ENCODE peak calls at places on chromosomes 4 and X, in seven cellular contexts. E, A, G, W, P, I and F are unnamed samples.

GRCh38 chrX:146224442-146224841 is 406.8 kb downstream of the SLITRK2 start:
- DNase-seq in E (no peak), A (no peak), G (no peak), W (no peak), P (peak; percentile 34), I (no peak), F (no peak)

GRCh38 chr4:158811216-158811540 is 42.4 kb downstream of the FNIP2 start:
- DNase-seq in E (no peak), A (no peak), G (no peak), W (no peak), P (no peak), I (no peak), F (no peak)

GRCh38 chr4:41318839-41319530 is 62.3 kb downstream of the UCHL1 start:
- DNase-seq in E (no peak), A (no peak), G (no peak), W (no peak), P (no peak), I (no peak), F (peak; percentile 23)

GRCh38 chr4:176436500-176436973 is 116.8 kb downstream of the SPCS3 start:
- DNase-seq in E (no peak), A (no peak), G (no peak), W (no peak), P (no peak), I (no peak), F (no peak)

GRCh38 chr4:153513596-153513995 is 47.4 kb downstream of the TMEM131L start:
- DNase-seq in E (no peak), A (no peak), G (no peak), W (no peak), P (no peak), I (no peak), F (no peak)

GRCh38 chr4:21765810-21766407 is 182.7 kb downstream of the KCNIP4 start:
- DNase-seq in E (peak; percentile 34), A (no peak), G (peak; percentile 19), W (no peak), P (peak; percentile 89), I (no peak), F (no peak)

GRCh38 chr4:786074-786741 is 39.7 kb downstream of the CPLX1 start:
- DNase-seq in E (no peak), A (no peak), G (no peak), W (no peak), P (peak; percentile 60), I (peak; percentile 70), F (no peak)

GRCh38 chr4:7902101-7902553 is 37.5 kb downstream of the AFAP1 start:
- DNase-seq in E (no peak), A (no peak), G (no peak), W (no peak), P (no peak), I (no peak), F (no peak)

GRCh38 chr4:152643153-152644035 is 36.4 kb downstream of the TMEM154 start:
- DNase-seq in E (no peak), A (peak; percentile 78), G (peak; percentile 51), W (no peak), P (no peak), I (no peak), F (no peak)

GRCh38 chr4:2417196-2417764 is 1.2 kb downstream of the ZFYVE28 start:
- DNase-seq in E (no peak), A (no peak), G (no peak), W (no peak), P (peak; percentile 62), I (no peak), F (no peak)

GRCh38 chr4:162770761-162771490 is 395.8 kb downstream of the NAF1 start:
- DNase-seq in E (no peak), A (no peak), G (no peak), W (no peak), P (no peak), I (no peak), F (no peak)

GRCh38 chrX:126170715-126171114 is 4.6 kb upstream of the DCAF12L2 start:
- DNase-seq in E (no peak), A (no peak), G (no peak), W (no peak), P (no peak), I (no peak), F (no peak)

GRCh38 chr4:102868153-102868781 is 525 bp upstream of the CISD2 start:
- DNase-seq in E (no peak), A (peak; percentile 22), G (peak; percentile 13), W (no peak), P (no peak), I (peak; percentile 66), F (peak; percentile 21)

GRCh38 chr4:77028241-77028640 is 47.5 kb downstream of the CCNI start:
- DNase-seq in E (no peak), A (no peak), G (no peak), W (no peak), P (no peak), I (no peak), F (no peak)

GRCh38 chr4:11214281-11214680 is 214.4 kb downstream of the HS3ST1 start:
- DNase-seq in E (no peak), A (no peak), G (peak; percentile 22), W (no peak), P (no peak), I (no peak), F (no peak)

GRCh38 chrX:113675278-113675677 is 834.6 kb upstream of the AMOT start:
- DNase-seq in E (no peak), A (no peak), G (no peak), W (no peak), P (no peak), I (no peak), F (no peak)

GRCh38 chr4:3013839-3014350 is 50.5 kb downstream of the GRK4 start:
- DNase-seq in E (peak; percentile 73), A (no peak), G (no peak), W (no peak), P (no peak), I (no peak), F (no peak)

GRCh38 chr4:35802644-35803043 is 441.7 kb downstream of the ARAP2 start:
- DNase-seq in E (no peak), A (no peak), G (no peak), W (no peak), P (no peak), I (no peak), F (no peak)

GRCh38 chr4:181870326-181870725 is 372.9 kb upstream of the TENM3 start:
- DNase-seq in E (no peak), A (no peak), G (no peak), W (no peak), P (no peak), I (no peak), F (no peak)

GRCh38 chrX:427812-428725 is 41.4 kb upstream of the PPP2R3B start:
- DNase-seq in E (no peak), A (no peak), G (no peak), W (no peak), P (peak; percentile 86), I (peak; percentile 58), F (no peak)

GRCh38 chr4:83075696-83076095 is 38.8 kb downstream of the PLAC8 start:
- DNase-seq in E (no peak), A (no peak), G (no peak), W (no peak), P (no peak), I (no peak), F (no peak)
- H3K4me3 ChIP-seq in E (no peak overlapping the region), A (no peak overlapping the region), G (no peak overlapping the region), W (no peak overlapping the region), P (no peak overlapping the region), I (no peak overlapping the region), F (no peak overlapping the region)

GRCh38 chr4:149987330-149987751 is 90.9 kb upstream of the DCLK2 start:
- DNase-seq in E (no peak), A (no peak), G (no peak), W (no peak), P (no peak), I (no peak), F (no peak)

GRCh38 chr4:149987777-149988410 is 90.4 kb upstream of the DCLK2 start:
- DNase-seq in E (no peak), A (no peak), G (no peak), W (no peak), P (no peak), I (no peak), F (no peak)

GRCh38 chr4:149985981-149986380 is 92.3 kb upstream of the DCLK2 start:
- DNase-seq in E (no peak), A (no peak), G (no peak), W (no peak), P (no peak), I (no peak), F (no peak)

GRCh38 chr4:149983931-149984330 is 94.3 kb upstream of the DCLK2 start:
- DNase-seq in E (no peak), A (no peak), G (no peak), W (no peak), P (no peak), I (no peak), F (no peak)

GRCh38 chr4:149986916-149987315 is 91.3 kb upstream of the DCLK2 start:
- DNase-seq in E (no peak), A (no peak), G (no peak), W (no peak), P (no peak), I (no peak), F (no peak)
- H3K27ac ChIP-seq in E (no peak overlapping the region), A (no peak overlapping the region), G (no peak overlapping the region), W (no peak overlapping the region), P (no peak overlapping the region), I (no peak overlapping the region), F (no peak overlapping the region)

DNA sequence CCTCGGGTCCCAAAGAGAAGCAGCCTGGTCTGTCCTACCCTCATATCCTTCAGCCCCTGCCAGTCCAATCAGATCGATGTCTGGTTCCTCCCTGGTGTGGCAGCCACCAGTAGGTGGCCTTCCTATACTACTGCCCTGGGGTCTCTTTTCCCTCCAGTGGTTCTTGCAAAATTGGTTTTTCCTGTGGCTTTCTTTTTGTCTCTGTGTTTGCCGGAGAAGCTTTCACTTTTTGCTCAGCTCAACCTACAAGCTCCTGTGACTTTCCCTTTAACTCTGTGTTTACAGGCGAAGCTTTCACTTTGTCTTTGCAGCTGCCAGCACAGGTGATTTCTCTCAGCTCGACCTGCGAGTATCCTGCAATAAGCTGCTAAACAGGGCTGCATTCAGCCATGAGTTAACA is 46.8 kb downstream of the UGT2A3 start:
- DNase-seq in E (no peak), A (no peak), G (peak; percentile 25), W (no peak), P (peak; percentile 44), I (no peak), F (no peak)
- TF ChIP-seq POLR2AphosphoS5 in E (no peak), A (no peak), G (no peak), W (no peak), P (no peak), I (no peak), F (no peak)

GRCh38 chr4:65893311-65893710 is 223.0 kb upstream of the EPHA5 start:
- DNase-seq in E (no peak), A (no peak), G (no peak), W (no peak), P (peak; percentile 6), I (no peak), F (no peak)

DNA sequence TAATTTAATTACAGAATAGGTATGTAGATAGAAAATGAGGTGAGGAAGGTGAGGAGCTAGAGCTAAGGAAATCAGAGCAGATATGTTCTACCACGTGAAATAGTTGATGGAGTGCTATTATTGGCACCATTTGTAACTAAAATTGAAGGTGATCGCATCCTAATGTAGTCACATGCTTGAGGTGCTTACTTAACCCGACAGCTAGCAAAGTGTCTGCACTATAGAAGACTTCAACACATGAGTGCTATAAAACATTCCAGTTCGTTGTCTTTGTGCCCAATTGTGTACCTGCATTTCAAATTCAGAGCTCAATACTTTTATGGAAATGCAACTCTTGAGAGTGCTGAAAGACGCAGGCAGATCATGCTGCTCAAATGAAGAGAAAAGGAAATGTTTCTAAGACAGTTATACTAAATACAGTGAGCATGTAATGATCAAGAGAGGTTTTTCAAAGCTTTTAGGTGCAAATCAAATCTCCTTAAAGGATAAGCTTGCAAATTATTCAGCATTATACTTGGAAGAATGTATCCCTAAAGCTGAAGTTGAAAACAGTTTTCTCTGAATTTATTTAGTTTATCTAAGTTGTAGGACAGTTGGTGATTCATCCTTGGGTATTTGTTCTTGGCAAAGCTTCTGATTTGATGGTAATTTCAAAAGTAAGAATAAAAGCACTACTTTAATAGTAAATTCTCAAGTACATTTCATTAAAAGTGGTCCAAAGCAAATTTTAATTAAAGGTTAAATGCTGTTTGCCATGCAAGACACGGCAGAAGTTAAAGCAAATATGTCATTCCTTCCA is 223.9 kb upstream of the EPHA5 start:
- DNase-seq in E (no peak), A (no peak), G (no peak), W (no peak), P (no peak), I (no peak), F (no peak)
- H3K4me3 ChIP-seq in E (no peak overlapping the region), A (no peak overlapping the region), G (no peak overlapping the region), W (no peak overlapping the region), P (no peak overlapping the region), I (no peak overlapping the region), F (no peak overlapping the region)